ENCODE peak calls at places on chromosome 16, in ten cellular contexts. One of them, this sample, is unnamed.

GRCh38 chr16:54326266-54326662 is 39.7 kb upstream of the IRX3 start:
- DNase-seq in H1: no peak
- DNase-seq in heart right ventricle: no peak
- DNase-seq in fibroblast of villous mesenchyme: peak
- DNase-seq in fibroblast of pulmonary artery: peak
- DNase-seq in foreskin fibroblast: peak
- DNase-seq in AG09309: no peak
- DNase-seq in choroid plexus epithelial cell: peak
- DNase-seq in ascending aorta: no peak
- DNase-seq in prostate gland: no peak
- DNase-seq in this sample: peak

GRCh38 chr16:50616883-50617629 is 64.1 kb downstream of the SNX20 start:
- DNase-seq in heart right ventricle: no peak
- DNase-seq in prostate gland: peak
- DNase-seq in fibroblast of villous mesenchyme: no peak
- DNase-seq in foreskin fibroblast: no peak
- DNase-seq in choroid plexus epithelial cell: no peak
- DNase-seq in AG09309: no peak
- DNase-seq in fibroblast of pulmonary artery: no peak
- DNase-seq in H1: no peak
- DNase-seq in ascending aorta: no peak
- DNase-seq in this sample: no peak

GRCh38 chr16:1278456-1278855 is 22.6 kb downstream of the TPSD1 start:
- DNase-seq in AG09309: no peak
- DNase-seq in H1: no peak
- DNase-seq in heart right ventricle: no peak
- DNase-seq in prostate gland: no peak
- DNase-seq in fibroblast of pulmonary artery: no peak
- DNase-seq in foreskin fibroblast: no peak
- DNase-seq in fibroblast of villous mesenchyme: no peak
- DNase-seq in choroid plexus epithelial cell: peak
- DNase-seq in ascending aorta: no peak
- DNase-seq in this sample: no peak

GRCh38 chr16:49556252-49557069 is 182.9 kb downstream of the C16orf78 start:
- DNase-seq in H1: no peak
- DNase-seq in foreskin fibroblast: peak
- DNase-seq in heart right ventricle: no peak
- DNase-seq in choroid plexus epithelial cell: peak
- DNase-seq in ascending aorta: no peak
- DNase-seq in fibroblast of pulmonary artery: peak
- DNase-seq in fibroblast of villous mesenchyme: peak
- DNase-seq in AG09309: no peak
- DNase-seq in prostate gland: no peak
- DNase-seq in this sample: peak

GRCh38 chr16:1941924-1942809 is 832 bp downstream of the MSRB1 start:
- DNase-seq in heart right ventricle: no peak
- DNase-seq in fibroblast of pulmonary artery: peak
- DNase-seq in AG09309: no peak
- DNase-seq in ascending aorta: no peak
- DNase-seq in prostate gland: no peak
- DNase-seq in foreskin fibroblast: no peak
- DNase-seq in H1: no peak
- DNase-seq in fibroblast of villous mesenchyme: no peak
- DNase-seq in choroid plexus epithelial cell: peak
- DNase-seq in this sample: no peak

GRCh38 chr16:14600164-14600563 is 29.9 kb downstream of the PARN start:
- DNase-seq in AG09309: no peak
- DNase-seq in foreskin fibroblast: peak
- DNase-seq in heart right ventricle: no peak
- DNase-seq in fibroblast of pulmonary artery: peak
- DNase-seq in H1: no peak
- DNase-seq in choroid plexus epithelial cell: peak
- DNase-seq in prostate gland: no peak
- DNase-seq in fibroblast of villous mesenchyme: peak
- DNase-seq in ascending aorta: no peak
- DNase-seq in this sample: peak

GRCh38 chr16:55498101-55498500 is 10.8 kb upstream of the LPCAT2 start:
- DNase-seq in heart right ventricle: no peak
- DNase-seq in fibroblast of pulmonary artery: no peak
- DNase-seq in H1: peak
- DNase-seq in prostate gland: peak
- DNase-seq in ascending aorta: no peak
- DNase-seq in AG09309: no peak
- DNase-seq in choroid plexus epithelial cell: no peak
- DNase-seq in fibroblast of villous mesenchyme: no peak
- DNase-seq in foreskin fibroblast: no peak
- DNase-seq in this sample: no peak

GRCh38 chr16:15699819-15700218 is 49.8 kb downstream of the NDE1 start:
- DNase-seq in H1: no peak
- DNase-seq in heart right ventricle: no peak
- DNase-seq in AG09309: no peak
- DNase-seq in choroid plexus epithelial cell: no peak
- DNase-seq in prostate gland: no peak
- DNase-seq in fibroblast of villous mesenchyme: no peak
- DNase-seq in ascending aorta: no peak
- DNase-seq in foreskin fibroblast: no peak
- DNase-seq in fibroblast of pulmonary artery: no peak
- DNase-seq in this sample: no peak

GRCh38 chr16:17368951-17369350 is 101.8 kb downstream of the XYLT1 start:
- DNase-seq in H1: no peak
- DNase-seq in fibroblast of villous mesenchyme: no peak
- DNase-seq in heart right ventricle: no peak
- DNase-seq in foreskin fibroblast: no peak
- DNase-seq in fibroblast of pulmonary artery: no peak
- DNase-seq in choroid plexus epithelial cell: no peak
- DNase-seq in ascending aorta: no peak
- DNase-seq in prostate gland: no peak
- DNase-seq in AG09309: no peak
- DNase-seq in this sample: no peak

DNA sequence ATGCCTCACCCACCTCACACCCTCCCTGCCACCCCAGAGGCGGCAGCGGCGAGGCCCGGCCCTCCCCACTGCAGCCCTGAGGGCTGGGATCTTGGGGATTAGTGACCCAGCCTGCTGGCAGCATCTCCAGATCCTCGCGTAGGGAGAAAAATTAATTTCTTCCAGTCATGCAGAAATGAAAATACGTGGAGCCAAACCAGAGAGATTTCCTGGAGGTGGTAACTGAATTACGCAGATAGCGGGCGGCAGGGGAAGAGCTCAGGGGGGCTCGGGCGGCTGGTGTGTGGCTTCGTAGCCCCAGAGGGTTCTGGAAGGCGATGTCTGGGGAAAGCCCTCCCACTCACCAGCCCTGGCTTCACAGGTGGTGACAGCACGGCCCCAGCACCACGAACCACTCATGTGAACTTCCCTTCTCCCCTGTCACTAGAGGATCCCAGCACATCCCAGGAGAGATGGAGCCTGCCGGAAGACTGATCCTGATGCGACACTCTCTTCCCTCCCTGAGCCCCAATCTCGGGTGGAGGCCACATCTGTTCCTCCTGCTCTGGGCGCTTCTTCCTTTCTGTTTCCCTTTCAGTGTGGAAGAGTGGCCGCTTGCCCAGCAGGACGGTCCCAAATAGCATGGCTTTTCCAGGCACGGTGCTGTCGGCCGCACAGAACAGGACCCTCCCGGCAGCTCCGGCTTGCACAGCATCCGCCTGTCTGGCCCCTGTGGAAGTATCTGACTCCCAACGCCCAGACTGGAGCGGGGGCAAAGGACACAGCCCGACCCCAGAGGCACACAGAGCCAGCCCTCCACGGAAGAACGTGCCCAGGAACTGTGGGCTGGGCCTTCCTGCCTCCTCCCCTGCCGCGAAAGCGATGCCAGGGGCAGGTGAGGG is 37.8 kb downstream of the CBFA2T3 start:
- DNase-seq in choroid plexus epithelial cell: no peak
- DNase-seq in AG09309: no peak
- DNase-seq in fibroblast of villous mesenchyme: no peak
- DNase-seq in heart right ventricle: peak
- DNase-seq in H1: no peak
- DNase-seq in prostate gland: no peak
- DNase-seq in fibroblast of pulmonary artery: no peak
- DNase-seq in foreskin fibroblast: no peak
- DNase-seq in ascending aorta: no peak
- DNase-seq in this sample: no peak
- H3K4me3 ChIP-seq in choroid plexus epithelial cell: no peak
- H3K4me3 ChIP-seq in AG09309: no peak
- H3K4me3 ChIP-seq in fibroblast of villous mesenchyme: no peak
- H3K4me3 ChIP-seq in heart right ventricle: peak
- H3K4me3 ChIP-seq in H1: no peak
- H3K4me3 ChIP-seq in prostate gland: no peak
- H3K4me3 ChIP-seq in fibroblast of pulmonary artery: no peak
- H3K4me3 ChIP-seq in foreskin fibroblast: no peak
- H3K4me3 ChIP-seq in ascending aorta: no peak
- H3K4me3 ChIP-seq in this sample: peak

DNA sequence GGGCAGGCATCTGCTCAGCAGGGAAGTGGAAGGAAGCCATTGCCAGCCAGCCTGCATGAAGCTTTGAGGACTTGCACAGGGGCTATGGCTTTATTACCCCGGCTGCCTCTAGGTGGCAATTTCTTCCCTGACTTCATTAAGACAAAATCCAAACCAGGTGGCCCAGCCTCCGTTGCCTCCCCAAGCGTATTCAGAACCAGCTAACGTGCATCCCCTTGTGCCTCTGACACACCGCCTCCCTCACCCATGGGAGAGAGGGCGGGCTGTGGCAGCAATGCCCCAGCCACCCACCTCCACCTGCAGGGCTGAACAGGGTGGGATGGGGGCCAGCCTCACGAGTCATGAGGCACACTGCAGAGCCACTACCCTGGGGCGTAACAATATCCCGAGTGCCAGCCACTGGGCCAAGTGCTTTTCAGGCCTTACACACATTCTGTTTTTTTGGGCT is 6.8 kb downstream of the KIFC3 start:
- DNase-seq in ascending aorta: no peak
- DNase-seq in fibroblast of pulmonary artery: peak
- DNase-seq in heart right ventricle: peak
- DNase-seq in choroid plexus epithelial cell: peak
- DNase-seq in AG09309: no peak
- DNase-seq in fibroblast of villous mesenchyme: peak
- DNase-seq in foreskin fibroblast: peak
- DNase-seq in H1: peak
- DNase-seq in prostate gland: peak
- DNase-seq in this sample: peak
- TF ChIP-seq CTCF in ascending aorta: peak
- TF ChIP-seq CTCF in fibroblast of pulmonary artery: peak
- TF ChIP-seq CTCF in heart right ventricle: no peak
- TF ChIP-seq CTCF in choroid plexus epithelial cell: peak
- TF ChIP-seq CTCF in AG09309: peak
- TF ChIP-seq CTCF in fibroblast of villous mesenchyme: peak
- TF ChIP-seq CTCF in foreskin fibroblast: peak
- TF ChIP-seq CTCF in H1: peak
- TF ChIP-seq CTCF in prostate gland: peak
- TF ChIP-seq CTCF in this sample: peak

DNA sequence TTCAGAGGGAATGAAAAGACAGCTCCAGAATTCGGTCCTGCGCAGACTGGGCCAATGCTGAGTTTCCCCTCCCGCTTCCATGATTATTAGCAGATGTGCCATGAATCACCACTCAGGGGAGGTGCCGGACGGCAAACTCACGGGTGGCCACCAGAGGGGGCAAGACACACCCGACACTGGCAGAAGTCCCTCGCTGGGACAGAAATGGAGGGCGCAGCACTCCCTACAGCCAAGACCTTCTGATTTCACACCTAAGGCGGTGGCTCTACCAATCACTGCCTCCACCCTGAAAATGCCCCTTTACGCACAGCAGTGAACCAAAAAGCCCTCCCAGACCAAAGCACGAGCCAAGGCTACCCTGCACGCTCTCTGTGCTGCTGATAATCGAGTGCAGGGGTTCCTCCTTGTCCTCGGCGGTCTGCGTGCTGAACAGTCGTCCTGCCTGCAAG is 26.8 kb downstream of the TRAP1 start:
- DNase-seq in AG09309: peak
- DNase-seq in fibroblast of villous mesenchyme: peak
- DNase-seq in prostate gland: peak
- DNase-seq in choroid plexus epithelial cell: peak
- DNase-seq in ascending aorta: peak
- DNase-seq in H1: peak
- DNase-seq in foreskin fibroblast: peak
- DNase-seq in heart right ventricle: peak
- DNase-seq in fibroblast of pulmonary artery: peak
- DNase-seq in this sample: peak
- H3K4me3 ChIP-seq in AG09309: peak
- H3K4me3 ChIP-seq in fibroblast of villous mesenchyme: peak
- H3K4me3 ChIP-seq in prostate gland: peak
- H3K4me3 ChIP-seq in choroid plexus epithelial cell: peak
- H3K4me3 ChIP-seq in ascending aorta: peak
- H3K4me3 ChIP-seq in H1: no peak
- H3K4me3 ChIP-seq in foreskin fibroblast: peak
- H3K4me3 ChIP-seq in heart right ventricle: peak
- H3K4me3 ChIP-seq in fibroblast of pulmonary artery: peak
- H3K4me3 ChIP-seq in this sample: peak

DNA sequence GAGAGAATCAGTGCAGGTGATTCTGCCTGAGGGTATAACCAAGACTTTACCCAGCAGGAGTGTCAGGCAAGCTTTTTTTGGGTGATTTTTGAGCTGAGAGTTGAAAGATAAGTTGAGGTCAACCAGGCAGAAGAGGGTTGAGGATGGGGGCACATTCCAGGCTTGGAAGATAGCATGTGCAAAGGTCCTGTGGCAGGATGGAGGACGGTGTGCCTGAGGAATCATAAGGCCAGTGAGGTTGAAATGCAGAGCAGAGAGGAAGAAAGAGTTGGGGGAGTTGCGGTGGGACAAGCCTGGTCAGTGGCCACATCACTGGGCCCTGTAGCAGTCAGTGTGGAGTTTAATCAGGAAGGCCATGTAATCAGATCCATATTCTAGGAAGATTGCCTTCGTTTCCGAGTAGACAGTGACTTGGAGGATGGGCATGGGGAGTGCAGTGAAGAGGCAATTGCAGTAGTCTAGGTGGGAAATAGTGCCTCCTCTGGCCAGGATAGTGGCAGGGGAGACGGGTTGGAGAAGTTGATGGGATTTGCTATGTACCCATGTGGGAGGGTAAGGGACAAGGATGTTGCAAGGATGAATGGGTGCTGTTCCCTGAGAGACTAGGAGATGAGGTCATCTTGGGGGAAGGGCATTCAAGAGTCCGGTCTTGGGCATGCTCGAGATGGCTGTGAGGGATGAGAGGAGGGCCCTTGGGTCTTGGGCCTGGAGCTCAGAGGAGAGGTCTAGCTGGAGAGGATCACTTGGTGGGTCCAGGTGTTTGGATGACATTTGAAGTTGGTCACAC is 3.9 kb downstream of the PLEKHG4 start:
- DNase-seq in ascending aorta: no peak
- DNase-seq in fibroblast of pulmonary artery: peak
- DNase-seq in H1: no peak
- DNase-seq in foreskin fibroblast: no peak
- DNase-seq in heart right ventricle: no peak
- DNase-seq in fibroblast of villous mesenchyme: peak
- DNase-seq in AG09309: no peak
- DNase-seq in prostate gland: no peak
- DNase-seq in choroid plexus epithelial cell: peak
- DNase-seq in this sample: no peak
- TF ChIP-seq CTCF in ascending aorta: no peak
- TF ChIP-seq CTCF in fibroblast of pulmonary artery: peak
- TF ChIP-seq CTCF in H1: peak
- TF ChIP-seq CTCF in foreskin fibroblast: no peak
- TF ChIP-seq CTCF in heart right ventricle: no peak
- TF ChIP-seq CTCF in fibroblast of villous mesenchyme: no peak
- TF ChIP-seq CTCF in AG09309: no peak
- TF ChIP-seq CTCF in prostate gland: no peak
- TF ChIP-seq CTCF in choroid plexus epithelial cell: peak
- TF ChIP-seq CTCF in this sample: no peak